ENCODE peak calls at places on chromosomes 11 and 22, in six cellular contexts. J, I, S, N, L and D are unnamed samples.

GRCh38 chr22:30591588-30592359 is at the start of gene PES1:
- DNase-seq in N (peak; percentile 96), J (peak; percentile 92), S (peak; percentile 89), I (peak; percentile 96), L (peak; percentile 95), D (peak; percentile 96)

GRCh38 chr11:62435741-62436485 is 17.1 kb downstream of the SCGB1A1 start:
- DNase-seq in N (no peak), I (no peak), L (no peak), J (no peak), S (no peak), D (no peak)

GRCh38 chr11:19349340-19350025 is 108.7 kb upstream of the E2F8 start:
- DNase-seq in L (no peak), J (no peak), N (no peak), I (no peak), S (no peak), D (no peak)

GRCh38 chr11:134032501-134033091 is 36.3 kb upstream of the JAM3 start:
- DNase-seq in N (no peak), S (no peak), L (no peak), J (no peak), I (no peak), D (no peak)

GRCh38 chr11:45144126-45145082 is 2.0 kb upstream of the PRDM11 start:
- DNase-seq in N (no peak), J (no peak), S (no peak), L (no peak), I (no peak), D (no peak)

GRCh38 chr11:133191931-133192330 is 340.4 kb downstream of the OPCML start:
- DNase-seq in I (no peak), S (no peak), J (no peak), L (no peak), N (no peak), D (no peak)

GRCh38 chr11:19290356-19290755 is 49.6 kb upstream of the E2F8 start:
- DNase-seq in I (no peak), L (no peak), J (no peak), N (no peak), S (no peak), D (no peak)

GRCh38 chr11:80860632-80861031 is 1419.8 kb upstream of the TENM4 start:
- DNase-seq in L (no peak), S (no peak), I (no peak), N (no peak), J (no peak), D (no peak)